ENCODE peak calls at places on chromosomes 7 and 10, in four cellular contexts. One of them, this sample, is unnamed.

GRCh38 chr7:88759216-88759955 is at the start of gene ZNF804B:
- DNase-seq in H9: peak; percentile 78
- DNase-seq in neural progenitor cell: peak; percentile 85
- DNase-seq in AG09309: no peak
- DNase-seq in this sample: no peak

GRCh38 chr7:106285801-106286492 is 1.2 kb upstream of the NAMPT start:
- DNase-seq in neural progenitor cell: no peak
- DNase-seq in AG09309: no peak
- DNase-seq in H9: no peak
- DNase-seq in this sample: no peak

GRCh38 chr7:33185786-33186185 is 56.4 kb downstream of the BBS9 start:
- DNase-seq in AG09309: no peak
- DNase-seq in neural progenitor cell: peak; percentile 56
- DNase-seq in H9: no peak
- DNase-seq in this sample: no peak

GRCh38 chr10:49090696-49091338 is 24.5 kb downstream of the VSTM4 start:
- DNase-seq in neural progenitor cell: no peak
- DNase-seq in H9: no peak
- DNase-seq in AG09309: no peak
- DNase-seq in this sample: no peak

GRCh38 chr7:94913391-94913790 is 6.0 kb downstream of the PPP1R9A start:
- DNase-seq in H9: no peak
- DNase-seq in neural progenitor cell: peak; percentile 25
- DNase-seq in AG09309: no peak
- DNase-seq in this sample: no peak

GRCh38 chr10:68175954-68176353 is 56.0 kb downstream of the ATOH7 start:
- DNase-seq in H9: no peak
- DNase-seq in neural progenitor cell: no peak
- DNase-seq in AG09309: no peak
- DNase-seq in this sample: no peak

GRCh38 chr7:111255576-111255975 is 164.6 kb downstream of the LRRN3 start:
- DNase-seq in neural progenitor cell: no peak
- DNase-seq in AG09309: no peak
- DNase-seq in H9: no peak
- DNase-seq in this sample: no peak

GRCh38 chr7:157302314-157302711 is 34.5 kb upstream of the DNAJB6 start:
- DNase-seq in H9: peak; percentile 63
- DNase-seq in AG09309: no peak
- DNase-seq in neural progenitor cell: no peak
- DNase-seq in this sample: no peak

GRCh38 chr7:5417106-5418071 is 6.2 kb downstream of the TNRC18 start:
- DNase-seq in neural progenitor cell: peak; percentile 39
- DNase-seq in H9: no peak
- DNase-seq in AG09309: no peak
- DNase-seq in this sample: no peak

GRCh38 chr7:121938429-121938996 is 65.6 kb downstream of the PTPRZ1 start:
- DNase-seq in H9: peak; percentile 75
- DNase-seq in AG09309: no peak
- DNase-seq in neural progenitor cell: no peak
- DNase-seq in this sample: no peak

GRCh38 chr7:68963547-68963946 is 634.7 kb upstream of the AUTS2 start:
- DNase-seq in AG09309: peak; percentile 80
- DNase-seq in H9: no peak
- DNase-seq in neural progenitor cell: no peak
- DNase-seq in this sample: no peak

GRCh38 chr10:113959383-113959760 is 84.3 kb upstream of the ADRB1 start:
- DNase-seq in AG09309: no peak
- DNase-seq in H9: no peak
- DNase-seq in neural progenitor cell: no peak
- DNase-seq in this sample: no peak

GRCh38 chr7:134732739-134733138 is 46.7 kb upstream of the CALD1 start:
- DNase-seq in AG09309: no peak
- DNase-seq in H9: no peak
- DNase-seq in neural progenitor cell: no peak
- DNase-seq in this sample: no peak

GRCh38 chr10:91061608-91062007 is 140.7 kb upstream of the ANKRD1 start:
- DNase-seq in neural progenitor cell: no peak
- DNase-seq in AG09309: no peak
- DNase-seq in H9: no peak
- DNase-seq in this sample: no peak

GRCh38 chr10:8316284-8316683 is 261.8 kb downstream of the GATA3 start:
- DNase-seq in H9: no peak
- DNase-seq in neural progenitor cell: no peak
- DNase-seq in AG09309: no peak
- DNase-seq in this sample: no peak

GRCh38 chr10:115830260-115830970 is 442.6 kb downstream of the GFRA1 start:
- DNase-seq in neural progenitor cell: no peak
- DNase-seq in H9: no peak
- DNase-seq in AG09309: peak; percentile 53
- DNase-seq in this sample: no peak

GRCh38 chr7:16670021-16670420 is 24.0 kb downstream of the BZW2 start:
- DNase-seq in H9: no peak
- DNase-seq in neural progenitor cell: no peak
- DNase-seq in AG09309: peak; percentile 17
- DNase-seq in this sample: no peak

GRCh38 chr7:4172883-4173282 is 509.2 kb upstream of the FOXK1 start:
- DNase-seq in AG09309: no peak
- DNase-seq in H9: no peak
- DNase-seq in neural progenitor cell: no peak
- DNase-seq in this sample: no peak

GRCh38 chr10:75502838-75503237 is 71.4 kb downstream of the LRMDA start:
- DNase-seq in AG09309: no peak
- DNase-seq in H9: no peak
- DNase-seq in neural progenitor cell: no peak
- DNase-seq in this sample: no peak

GRCh38 chr10:104316321-104317099 is 21.8 kb downstream of the ITPRIP start:
- DNase-seq in AG09309: no peak
- DNase-seq in neural progenitor cell: peak; percentile 39
- DNase-seq in H9: no peak
- DNase-seq in this sample: no peak

GRCh38 chr10:113945075-113945686 is 90.7 kb downstream of the NHLRC2 start:
- DNase-seq in AG09309: no peak
- DNase-seq in neural progenitor cell: no peak
- DNase-seq in H9: no peak
- DNase-seq in this sample: no peak

GRCh38 chr7:151013728-151014497 is 10.4 kb downstream of the ATG9B start:
- DNase-seq in AG09309: no peak
- DNase-seq in H9: peak; percentile 97
- DNase-seq in neural progenitor cell: peak; percentile 97
- DNase-seq in this sample: no peak
- TF ChIP-seq CTCF in AG09309: peak; percentile 28
- TF ChIP-seq CTCF in H9: no peak
- TF ChIP-seq CTCF in neural progenitor cell: peak; percentile 24
- TF ChIP-seq CTCF in this sample: no peak

GRCh38 chr7:44307301-44307900 is 18.0 kb downstream of the CAMK2B start:
- DNase-seq in AG09309: no peak
- DNase-seq in H9: peak; percentile 65
- DNase-seq in neural progenitor cell: peak; percentile 63
- DNase-seq in this sample: peak; percentile 67
- TF ChIP-seq CTCF in AG09309: peak; percentile 59
- TF ChIP-seq CTCF in H9: peak; percentile 50
- TF ChIP-seq CTCF in neural progenitor cell: peak; percentile 42
- TF ChIP-seq CTCF in this sample: peak; percentile 30

DNA sequence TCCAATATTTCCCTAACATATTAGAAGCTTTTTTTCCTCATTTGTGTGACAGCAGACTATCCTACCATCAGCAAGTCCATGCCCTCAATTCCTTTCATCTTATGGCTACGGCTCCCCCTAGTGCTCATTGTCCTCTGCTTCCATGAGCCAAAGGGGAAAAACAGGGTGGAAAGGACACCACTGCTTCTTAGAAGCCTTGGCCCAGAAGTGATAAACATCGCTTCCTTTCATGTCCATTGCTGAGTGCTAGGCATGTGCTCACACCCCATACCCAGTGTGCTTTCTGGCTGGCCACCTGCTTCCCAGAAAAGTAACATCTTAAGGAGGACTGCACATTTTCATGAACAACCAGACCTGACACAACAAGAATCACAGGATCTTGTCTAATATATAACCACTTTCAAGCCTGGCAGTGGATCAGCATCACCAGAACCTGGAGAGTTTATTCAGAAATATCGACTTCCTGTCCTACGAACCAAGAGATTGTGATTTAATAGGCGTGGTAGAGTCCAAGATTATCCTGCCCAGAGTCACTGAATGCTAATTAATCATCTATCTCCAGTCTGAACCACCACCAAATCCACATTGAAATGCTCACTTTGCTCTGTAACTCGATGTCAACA is 650.5 kb upstream of the SORCS1 start:
- DNase-seq in H9: peak; percentile 70
- DNase-seq in neural progenitor cell: peak; percentile 82
- DNase-seq in AG09309: peak; percentile 0
- DNase-seq in this sample: no peak
- TF ChIP-seq CTCF in H9: peak; percentile 85
- TF ChIP-seq CTCF in neural progenitor cell: peak; percentile 79
- TF ChIP-seq CTCF in AG09309: peak; percentile 58
- TF ChIP-seq CTCF in this sample: peak; percentile 79

DNA sequence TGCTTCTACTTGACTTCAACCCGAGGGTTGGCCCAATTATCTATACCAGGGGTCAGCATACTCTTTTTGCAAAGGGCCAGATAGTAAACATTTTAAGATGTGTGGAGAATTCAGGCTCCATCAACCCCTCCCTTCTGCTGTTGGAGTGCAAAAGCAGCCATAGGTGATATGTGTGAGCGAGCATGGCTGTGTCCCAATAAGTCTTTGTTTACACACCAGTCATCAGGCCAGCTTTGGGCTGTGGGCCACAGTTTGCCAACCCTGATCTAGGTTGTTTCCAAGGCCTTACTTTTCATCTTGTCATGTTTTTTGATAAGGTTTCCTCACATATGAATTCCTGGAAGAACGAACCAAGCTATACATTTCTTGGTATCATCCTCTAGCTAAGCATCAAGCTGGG is 136.9 kb upstream of the VIPR2 start:
- DNase-seq in neural progenitor cell: no peak
- DNase-seq in AG09309: no peak
- DNase-seq in H9: no peak
- DNase-seq in this sample: no peak
- TF ChIP-seq CTCF in neural progenitor cell: no peak
- TF ChIP-seq CTCF in AG09309: no peak
- TF ChIP-seq CTCF in H9: no peak
- TF ChIP-seq CTCF in this sample: no peak

This sample was measured in type B pancreatic cell.